ENCODE peak calls at places on chromosomes 6 and 20, in five cellular contexts. Y is frontal cortex, U is fibroblast of villous mesenchyme, S is T-cell, I is endothelial cell of umbilical vein. C is an unnamed sample.

GRCh38 chr20:22716824-22717351 is 132.5 kb upstream of the FOXA2 start:
- DNase-seq in Y (no peak), U (peak), S (no peak), I (peak), C (peak)

GRCh38 chr20:24640686-24641085 is 171.3 kb downstream of the SYNDIG1 start:
- DNase-seq in Y (no peak), U (no peak), S (no peak), I (no peak), C (no peak)

GRCh38 chr6:154520280-154520679 is 9.8 kb upstream of the CNKSR3 start:
- DNase-seq in Y (no peak), U (no peak), S (no peak), I (no peak), C (no peak)

GRCh38 chr20:35342154-35342769 is 50.0 kb upstream of the FAM83C start:
- DNase-seq in Y (no peak), U (no peak), S (no peak), I (peak), C (peak)

GRCh38 chr6:159404296-159404695 is 235.1 kb downstream of the FNDC1 start:
- DNase-seq in Y (no peak), U (no peak), S (no peak), I (no peak), C (peak)

GRCh38 chr6:149190228-149190831 is 127.2 kb upstream of the TAB2 start:
- DNase-seq in Y (no peak), U (peak), S (peak), I (peak), C (peak)

GRCh38 chr20:33554914-33555420 is 65.1 kb downstream of the CBFA2T2 start:
- DNase-seq in Y (peak), U (peak), S (peak), I (peak), C (peak)

GRCh38 chr6:69866351-69867074 is at the start of gene COL19A1:
- DNase-seq in Y (no peak), U (no peak), S (peak), I (peak), C (peak)

GRCh38 chr6:24933868-24934401 is 1.8 kb downstream of the RIPOR2 start:
- DNase-seq in Y (no peak), U (peak), S (peak), I (peak), C (peak)